ENCODE peak calls at places on chromosomes 2 and 18, in four cellular contexts. M is uterus, Q is right lobe of liver, D is tibial nerve. E is an unnamed sample.

GRCh38 chr2:53509827-53510785 is 257.5 kb upstream of the CHAC2 start:
- DNase-seq in M (no peak), Q (no peak), D (no peak), E (no peak)

GRCh38 chr2:121103969-121104368 is 181.0 kb downstream of the TFCP2L1 start:
- DNase-seq in M (no peak), Q (no peak), D (no peak), E (no peak)

GRCh38 chr2:203636896-203637818 is 69.3 kb upstream of the CD28 start:
- DNase-seq in M (no peak), Q (peak), D (no peak), E (no peak)

GRCh38 chr2:132965469-132965868 is 295.5 kb upstream of the LYPD1 start:
- DNase-seq in M (no peak), Q (no peak), D (no peak), E (no peak)

GRCh38 chr2:32715981-32716380 is 88.1 kb downstream of the TTC27 start:
- DNase-seq in M (no peak), Q (no peak), D (no peak), E (no peak)

GRCh38 chr2:232260075-232260474 is 118.5 kb upstream of the ALPP start:
- DNase-seq in M (no peak), Q (no peak), D (peak), E (no peak)

GRCh38 chr2:42359894-42360483 is 1.0 kb downstream of the COX7A2L start:
- DNase-seq in M (no peak), Q (no peak), D (no peak), E (no peak)

GRCh38 chr2:136008205-136008865 is 22.9 kb upstream of the DARS1 start:
- DNase-seq in M (peak), Q (peak), D (peak), E (peak)

GRCh38 chr2:195967336-195967735 is 101.3 kb downstream of the DNAH7 start:
- DNase-seq in M (no peak), Q (no peak), D (no peak), E (no peak)

GRCh38 chr2:24917086-24917485 is 3.0 kb downstream of the ADCY3 start:
- DNase-seq in M (no peak), Q (no peak), D (no peak), E (no peak)

GRCh38 chr2:9831670-9832069 is 11.6 kb upstream of the TAF1B start:
- DNase-seq in M (no peak), Q (no peak), D (no peak), E (no peak)

GRCh38 chr18:58633874-58634273 is 5.0 kb upstream of the ALPK2 start:
- DNase-seq in M (no peak), Q (no peak), D (no peak), E (no peak)

GRCh38 chr2:182558564-182558963 is 131.7 kb upstream of the PDE1A start:
- DNase-seq in M (no peak), Q (no peak), D (no peak), E (no peak)

GRCh38 chr2:160731856-160732255 is 238.2 kb upstream of the RBMS1 start:
- DNase-seq in M (no peak), Q (no peak), D (no peak), E (no peak)

GRCh38 chr18:6855767-6856166 is 126.3 kb downstream of the ARHGAP28 start:
- DNase-seq in M (no peak), Q (no peak), D (no peak), E (no peak)

GRCh38 chr2:3246406-3246805 is 131.2 kb downstream of the EIPR1 start:
- DNase-seq in M (no peak), Q (no peak), D (no peak), E (no peak)

GRCh38 chr2:205033431-205033830 is 488.2 kb downstream of the PARD3B start:
- DNase-seq in M (no peak), Q (no peak), D (no peak), E (no peak)

GRCh38 chr2:186497928-186498327 is 11.9 kb downstream of the ZC3H15 start:
- DNase-seq in M (no peak), Q (no peak), D (no peak), E (no peak)

GRCh38 chr2:177675256-177676220 is 283.0 kb downstream of the AGPS start:
- DNase-seq in M (no peak), Q (no peak), D (no peak), E (no peak)

GRCh38 chr18:75811156-75811555 is 383.7 kb upstream of the SMIM21 start:
- DNase-seq in M (no peak), Q (no peak), D (no peak), E (no peak)

GRCh38 chr2:230738391-230738811 is 25.8 kb downstream of the CAB39 start:
- DNase-seq in M (no peak), Q (no peak), D (no peak), E (no peak)

GRCh38 chr2:197850882-197851281 is 46.5 kb downstream of the PLCL1 start:
- DNase-seq in M (no peak), Q (no peak), D (no peak), E (no peak)

GRCh38 chr2:95389256-95390119 is 13.0 kb upstream of the FAHD2A start:
- DNase-seq in M (peak), Q (peak), D (peak), E (peak)
- TF ChIP-seq POLR2A in M (no peak), Q (no peak), D (no peak), E (peak)

DNA sequence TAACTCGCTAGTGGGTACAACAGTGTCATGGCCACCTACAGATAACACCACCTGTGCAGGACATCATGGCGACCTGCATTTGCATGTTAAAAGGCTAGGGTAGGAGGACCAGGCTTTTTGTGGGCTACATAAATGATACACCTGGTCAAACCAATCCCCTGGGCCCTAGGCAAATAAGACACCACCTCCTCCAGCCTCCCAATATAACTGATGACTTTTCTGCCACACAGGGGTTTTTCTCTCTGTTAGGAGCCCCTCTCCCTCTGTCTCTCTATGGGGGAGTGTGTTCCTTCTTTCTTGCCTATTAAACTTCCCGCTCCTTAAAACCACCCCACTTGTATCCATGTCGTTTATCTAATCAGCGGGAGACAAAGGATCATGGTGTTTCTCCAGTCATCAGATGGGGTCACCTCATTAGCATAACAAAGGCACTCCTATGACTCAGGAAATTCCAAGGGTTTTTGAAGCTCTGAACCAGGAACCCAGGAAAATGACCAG is 10.8 kb upstream of the BUB1 start:
- DNase-seq in M (no peak), Q (no peak), D (no peak), E (no peak)
- TF ChIP-seq POLR2A in M (no peak), Q (no peak), D (no peak), E (no peak)

GRCh38 chr18:74597662-74598349 is at the start of gene ZNF407:
- DNase-seq in M (peak), Q (peak), D (peak), E (peak)

GRCh38 chr18:74598350-74599001 is 806 bp downstream of the ZNF407 start:
- DNase-seq in M (no peak), Q (peak), D (peak), E (peak)

GRCh38 chr18:74595425-74595824 is 2.2 kb upstream of the ZNF407 start:
- DNase-seq in M (no peak), Q (no peak), D (no peak), E (no peak)

GRCh38 chr18:74596959-74597661 is 560 bp upstream of the ZNF407 start:
- DNase-seq in M (peak), Q (peak), D (peak), E (peak)
- TF ChIP-seq POLR2A in M (no peak), Q (peak), D (peak), E (no peak)

GRCh38 chr2:219543596-219544358 is at the start of the genes CHPF and TMEM198:
- DNase-seq in M (peak), Q (peak), D (peak), E (peak)
- TF ChIP-seq POLR2A in M (peak), Q (peak), D (peak), E (peak)

DNA sequence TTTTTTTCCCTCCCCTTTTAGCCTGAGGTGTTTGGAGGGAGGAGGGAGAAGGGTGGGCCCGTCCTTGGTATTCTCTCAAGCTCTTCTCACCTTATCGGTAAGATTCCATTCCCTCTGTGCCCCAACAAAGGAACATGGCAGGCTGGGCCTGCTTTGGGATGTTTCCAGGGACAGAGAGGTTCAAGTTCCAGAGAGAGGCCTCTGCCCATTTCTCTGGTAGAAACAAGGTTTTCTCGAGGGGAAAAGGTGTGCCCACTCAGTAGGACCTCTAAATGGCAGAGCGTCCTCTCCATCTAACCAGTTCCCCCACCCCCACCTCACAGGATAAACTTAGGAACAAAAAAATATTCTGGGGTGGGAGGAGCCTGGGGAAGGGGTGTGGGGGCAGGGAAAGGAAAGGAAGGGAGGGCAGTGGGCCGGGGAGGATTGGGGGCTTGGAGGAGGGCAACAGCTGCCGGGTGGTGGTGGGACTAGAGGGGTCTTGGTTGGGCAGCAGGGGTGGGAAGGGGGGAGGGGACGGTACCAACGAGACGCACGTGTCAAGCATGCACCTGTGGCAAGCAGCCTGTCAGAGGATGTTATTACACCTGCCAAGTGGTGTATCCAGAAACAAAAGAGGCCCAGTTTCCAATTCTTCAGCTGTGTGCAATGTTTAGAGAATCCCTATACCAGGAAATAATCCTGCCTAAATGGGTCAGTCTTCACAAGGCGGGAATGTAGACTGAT is 2.1 kb downstream of the PCBP1 start:
- DNase-seq in M (no peak), Q (peak), D (no peak), E (peak)
- TF ChIP-seq POLR2A in M (no peak), Q (peak), D (peak), E (no peak)